ENCODE peak calls at places on chromosomes 1 and 21, in six cellular contexts. Y is type B pancreatic cell; Q is Right ventricle myocardium superior; B is stimulated activated CD4-positive, alpha-beta T cell treated with anti-CD3 and anti-CD28 coated beads, Interleukin-1b, Interleukin-23, amount 100 ng/mL, for 24 hours; R is naive B cell; O is endothelial cell. C is an unnamed sample.

GRCh38 chr1:91791103-91791502 is 94.8 kb downstream of the TGFBR3 start:
- DNase-seq in Y (no peak), Q (no peak), B (no peak), R (no peak), O (no peak), C (no peak)

GRCh38 chr21:46317710-46318463 is 5.8 kb downstream of the C21orf58 start:
- DNase-seq in Y (no peak), Q (peak), B (no peak), R (no peak), O (no peak), C (peak)

GRCh38 chr1:164757627-164758026 is 198.6 kb downstream of the PBX1 start:
- DNase-seq in Y (no peak), Q (no peak), B (no peak), R (no peak), O (no peak), C (no peak)

GRCh38 chr1:26158271-26159112 is at the start of gene FAM110D:
- DNase-seq in Y (no peak), Q (no peak), B (no peak), R (no peak), O (peak), C (no peak)

GRCh38 chr1:229619614-229620013 is 6.3 kb downstream of the TAF5L start:
- DNase-seq in Y (no peak), Q (no peak), B (no peak), R (no peak), O (no peak), C (no peak)

GRCh38 chr1:247639381-247639981 is 34.1 kb downstream of the OR2G3 start:
- DNase-seq in Y (no peak), Q (peak), B (peak), R (peak), O (no peak), C (peak)

GRCh38 chr1:161738627-161739287 is 10.8 kb upstream of the DUSP12 start:
- DNase-seq in Y (no peak), Q (peak), B (no peak), R (peak), O (peak), C (peak)

GRCh38 chr1:93442276-93442675 is 5.6 kb upstream of the FNBP1L start:
- DNase-seq in Y (no peak), Q (no peak), B (no peak), R (no peak), O (no peak), C (peak)

GRCh38 chr1:77565321-77565720 is 117.1 kb downstream of the ZZZ3 start:
- DNase-seq in Y (no peak), Q (no peak), B (no peak), R (no peak), O (no peak), C (no peak)

GRCh38 chr1:158675563-158675962 is 11.0 kb downstream of the SPTA1 start:
- DNase-seq in Y (no peak), Q (no peak), B (no peak), R (no peak), O (no peak), C (no peak)

GRCh38 chr1:2345297-2346075 is 45.9 kb downstream of the MORN1 start:
- DNase-seq in Y (no peak), Q (peak), B (no peak), R (no peak), O (no peak), C (peak)

GRCh38 chr1:230090194-230090711 is 23.2 kb downstream of the GALNT2 start:
- DNase-seq in Y (no peak), Q (no peak), B (no peak), R (no peak), O (no peak), C (no peak)

GRCh38 chr1:50084389-50084788 is 24.3 kb upstream of the ELAVL4 start:
- DNase-seq in Y (no peak), Q (no peak), B (no peak), R (no peak), O (no peak), C (no peak)

GRCh38 chr1:109385417-109385816 is 12.3 kb downstream of the SORT1 start:
- DNase-seq in Y (no peak), Q (peak), B (no peak), R (no peak), O (no peak), C (no peak)

GRCh38 chr21:24375201-24375600 is 1232.1 kb downstream of the MRPL39 start:
- DNase-seq in Y (no peak), Q (no peak), B (peak), R (peak), O (peak), C (no peak)

GRCh38 chr1:202501281-202501680 is 152.8 kb downstream of the PPP1R12B start:
- DNase-seq in Y (no peak), Q (no peak), B (no peak), R (no peak), O (no peak), C (no peak)

GRCh38 chr1:119565131-119565772 is 58.2 kb downstream of the HSD3B1 start:
- DNase-seq in Y (no peak), Q (no peak), B (no peak), R (no peak), O (no peak), C (no peak)

GRCh38 chr1:190154744-190155143 is 322.9 kb downstream of the BRINP3 start:
- DNase-seq in Y (no peak), Q (no peak), B (no peak), R (no peak), O (no peak), C (no peak)

GRCh38 chr1:41728403-41729202 is 190.1 kb downstream of the HIVEP3 start:
- DNase-seq in Y (no peak), Q (no peak), B (peak), R (peak), O (no peak), C (no peak)

GRCh38 chr1:30378991-30379581 is 344.3 kb downstream of the MATN1 start:
- DNase-seq in Y (no peak), Q (no peak), B (no peak), R (no peak), O (no peak), C (no peak)

GRCh38 chr1:229229137-229229720 is 41.7 kb upstream of the RAB4A start:
- DNase-seq in Y (no peak), Q (no peak), B (no peak), R (no peak), O (peak), C (no peak)

GRCh38 chr1:70866522-70867256 is 180.9 kb downstream of the PTGER3 start:
- DNase-seq in Y (no peak), Q (no peak), B (no peak), R (no peak), O (no peak), C (no peak)

GRCh38 chr1:233614173-233614742 is 352 bp downstream of the KCNK1 start:
- DNase-seq in Y (no peak), Q (peak), B (no peak), R (no peak), O (peak), C (peak)

GRCh38 chr1:33140153-33141149 is 41.4 kb downstream of the TRIM62 start:
- DNase-seq in Y (no peak), Q (no peak), B (no peak), R (no peak), O (no peak), C (no peak)

GRCh38 chr1:42941640-42942330 is 16.9 kb downstream of the SLC2A1 start:
- DNase-seq in Y (no peak), Q (peak), B (no peak), R (no peak), O (no peak), C (peak)

GRCh38 chr1:236172041-236172579 is 29.8 kb downstream of the GPR137B start:
- DNase-seq in Y (no peak), Q (no peak), B (no peak), R (no peak), O (no peak), C (no peak)

GRCh38 chr1:117061986-117062415 is 1.9 kb downstream of the TTF2 start:
- DNase-seq in Y (no peak), Q (no peak), B (no peak), R (no peak), O (no peak), C (no peak)

C was measured in left lung.